ENCODE peak calls at places on chromosomes 11 and 22, in five cellular contexts. M, X, A, D and C are unnamed samples.

GRCh38 chr11:38460901-38461300 is 1862.9 kb upstream of the RAG2 start:
- DNase-seq in M (no peak), X (peak; percentile 16), D (peak; percentile 88), A (no peak), C (no peak)

GRCh38 chr22:28341001-28341400 is 338.6 kb downstream of the TTC28 start:
- DNase-seq in A (no peak), M (no peak), X (no peak), D (peak; percentile 4), C (no peak)

GRCh38 chr11:57566564-57567209 is 785 bp downstream of the UBE2L6 start:
- DNase-seq in D (no peak), A (no peak), X (no peak), M (no peak), C (peak; percentile 34)

GRCh38 chr22:28172948-28173360 is 253.9 kb upstream of the PITPNB start:
- DNase-seq in M (no peak), X (no peak), A (no peak), D (peak; percentile 55), C (no peak)

GRCh38 chr22:46752911-46753310 is 9.5 kb upstream of the TBC1D22A start:
- DNase-seq in A (no peak), D (no peak), X (no peak), M (no peak), C (no peak)

GRCh38 chr11:119107538-119108150 is 500 bp downstream of the C2CD2L start:
- DNase-seq in A (peak; percentile 13), M (no peak), X (no peak), D (no peak), C (no peak)

GRCh38 chr11:94880216-94880615 is 93.1 kb downstream of the CWC15 start:
- DNase-seq in D (peak; percentile 99), M (no peak), A (no peak), X (no peak), C (no peak)

GRCh38 chr11:118290923-118291322 is 13.6 kb upstream of the CD3E start:
- DNase-seq in M (no peak), X (peak; percentile 34), A (no peak), D (peak; percentile 86), C (peak; percentile 30)

GRCh38 chr11:87754685-87755084 is 420.6 kb downstream of the RAB38 start:
- DNase-seq in M (no peak), X (no peak), D (peak; percentile 19), A (no peak), C (no peak)